ENCODE peak calls at places on chromosomes 3 and 15, in eight cellular contexts. H, B, J, A, P, I, T and U are unnamed samples.

GRCh38 chr3:98020412-98020811 is 14.7 kb downstream of the GABRR3 start:
- DNase-seq in J (no peak), I (no peak), A (no peak), T (no peak), H (no peak), B (no peak), P (no peak), U (no peak)

GRCh38 chr3:173529062-173529711 is 131.6 kb downstream of the NLGN1 start:
- DNase-seq in T (no peak), H (no peak), I (no peak), B (no peak), J (no peak), P (peak), A (peak), U (no peak)

GRCh38 chr15:85383470-85384148 is 3.2 kb downstream of the AKAP13 start:
- DNase-seq in J (no peak), P (no peak), I (no peak), H (no peak), A (no peak), T (peak), B (no peak), U (no peak)

GRCh38 chr3:121705541-121705940 is 44.0 kb downstream of the GOLGB1 start:
- DNase-seq in T (no peak), I (no peak), A (no peak), H (no peak), J (no peak), P (no peak), B (no peak), U (no peak)

GRCh38 chr3:57078366-57079220 is 18.1 kb downstream of the SPATA12 start:
- DNase-seq in A (peak), I (peak), P (peak), T (no peak), H (peak), J (no peak), B (no peak), U (peak)

GRCh38 chr3:50396502-50396901 is 37.2 kb upstream of the TMEM115 start:
- DNase-seq in P (peak), J (no peak), H (no peak), B (no peak), I (no peak), T (no peak), A (no peak), U (no peak)

GRCh38 chr3:161310649-161311423 is 60.5 kb downstream of the SPTSSB start:
- DNase-seq in H (no peak), T (peak), A (no peak), P (no peak), I (no peak), J (no peak), B (no peak), U (no peak)

GRCh38 chr15:31781261-31781660 is 249.1 kb upstream of the CHRNA7 start:
- DNase-seq in T (no peak), P (no peak), H (no peak), J (no peak), I (no peak), B (no peak), A (no peak), U (no peak)

GRCh38 chr15:50997371-50998051 is 89.0 kb downstream of the AP4E1 start:
- DNase-seq in T (no peak), B (no peak), I (no peak), A (no peak), J (no peak), P (no peak), H (no peak), U (no peak)

GRCh38 chr3:129278970-129279906 is 568 bp downstream of the HMCES start:
- DNase-seq in T (peak), B (no peak), H (peak), A (peak), P (peak), I (no peak), J (peak), U (peak)

GRCh38 chr3:43895573-43895972 is 204.8 kb downstream of the ABHD5 start:
- DNase-seq in I (no peak), H (no peak), J (no peak), P (no peak), T (no peak), B (no peak), A (no peak), U (no peak)

GRCh38 chr15:35019401-35020327 is 31.6 kb upstream of the ZNF770 start:
- DNase-seq in T (no peak), P (no peak), H (no peak), B (no peak), I (no peak), J (no peak), A (peak), U (no peak)

GRCh38 chr15:29143293-29143692 is 126.3 kb downstream of the NSMCE3 start:
- DNase-seq in I (no peak), H (no peak), T (no peak), B (no peak), J (no peak), A (no peak), P (no peak), U (no peak)

GRCh38 chr3:4824948-4825325 is 154.3 kb upstream of the BHLHE40 start:
- DNase-seq in J (no peak), T (no peak), I (no peak), H (peak), A (peak), P (peak), B (peak), U (no peak)

GRCh38 chr15:74383695-74384565 is 16.5 kb upstream of the CYP11A1 start:
- DNase-seq in T (no peak), B (no peak), H (no peak), P (peak), I (no peak), J (no peak), A (no peak), U (no peak)

GRCh38 chr3:2713923-2714322 is 396.3 kb downstream of the IL5RA start:
- DNase-seq in B (no peak), J (no peak), T (no peak), P (no peak), H (no peak), I (no peak), A (no peak), U (no peak)

GRCh38 chr15:40960926-40961325 is 7.7 kb downstream of the CHAC1 start:
- DNase-seq in H (no peak), J (no peak), I (no peak), T (no peak), A (no peak), P (peak), B (no peak), U (no peak)

GRCh38 chr15:85581495-85581894 is 201.1 kb downstream of the AKAP13 start:
- DNase-seq in A (peak), I (peak), B (no peak), P (no peak), T (peak), J (no peak), H (no peak), U (no peak)

GRCh38 chr15:63446260-63446659 is 58.1 kb upstream of the USP3 start:
- DNase-seq in I (no peak), J (no peak), A (no peak), P (no peak), T (no peak), B (no peak), H (no peak), U (no peak)

GRCh38 chr15:60121845-60122244 is 117.7 kb downstream of the FOXB1 start:
- DNase-seq in B (no peak), I (no peak), A (no peak), P (no peak), J (no peak), H (no peak), T (no peak), U (no peak)

GRCh38 chr3:46289551-46289950 is 47.3 kb downstream of the CCR3 start:
- DNase-seq in T (no peak), P (no peak), H (no peak), I (no peak), B (no peak), J (no peak), A (no peak), U (no peak)

GRCh38 chr15:89998141-89998661 is 2.9 kb upstream of the ZNF710 start:
- DNase-seq in B (peak), I (no peak), H (peak), P (peak), T (no peak), J (no peak), A (peak), U (no peak)

GRCh38 chr3:139339219-139339906 is 4.5 kb upstream of the MRPS22 start:
- DNase-seq in I (no peak), J (no peak), P (peak), B (no peak), A (no peak), T (no peak), H (peak), U (no peak)

GRCh38 chr3:100744671-100745070 is 35.4 kb downstream of the TFG start:
- DNase-seq in B (no peak), I (no peak), H (no peak), P (no peak), J (no peak), A (no peak), T (no peak), U (no peak)

GRCh38 chr3:52047295-52047960 is 8.9 kb downstream of the DUSP7 start:
- DNase-seq in B (no peak), J (no peak), I (no peak), H (no peak), T (no peak), P (no peak), A (no peak), U (peak)

GRCh38 chr15:70198441-70199123 is 100.9 kb upstream of the TLE3 start:
- DNase-seq in H (no peak), T (no peak), I (no peak), A (no peak), J (no peak), P (no peak), B (no peak), U (no peak)

GRCh38 chr15:96336643-96337353 is 6.3 kb downstream of the NR2F2 start:
- DNase-seq in H (no peak), J (no peak), P (peak), T (no peak), B (no peak), I (no peak), A (peak), U (no peak)

GRCh38 chr3:52670621-52671521 is 14.8 kb downstream of the PBRM1 start:
- DNase-seq in B (peak), P (peak), I (no peak), H (peak), J (no peak), T (no peak), A (peak), U (no peak)

GRCh38 chr15:92638709-92639365 is 16.7 kb downstream of the FAM174B start:
- DNase-seq in J (no peak), T (no peak), A (no peak), I (no peak), H (no peak), B (no peak), P (no peak), U (no peak)

GRCh38 chr15:69813881-69814280 is 283.8 kb downstream of the TLE3 start:
- DNase-seq in J (no peak), I (no peak), A (no peak), P (peak), H (no peak), T (no peak), B (no peak), U (no peak)

GRCh38 chr3:4438296-4438695 is 28.8 kb downstream of the SUMF1 start:
- DNase-seq in P (no peak), H (no peak), B (no peak), T (no peak), J (no peak), I (no peak), A (no peak), U (no peak)

GRCh38 chr15:36883705-36884355 is 216.5 kb downstream of the MEIS2 start:
- DNase-seq in T (no peak), H (peak), A (peak), B (peak), I (peak), J (peak), P (peak), U (peak)

GRCh38 chr3:81443457-81443782 is 318.0 kb downstream of the GBE1 start:
- DNase-seq in T (no peak), I (no peak), B (no peak), H (no peak), J (no peak), P (no peak), A (no peak), U (no peak)

GRCh38 chr15:74040115-74040850 is 42.1 kb downstream of the GOLGA6A start:
- DNase-seq in T (no peak), B (peak), P (no peak), J (no peak), H (peak), A (peak), I (no peak), U (no peak)

GRCh38 chr3:42713747-42714146 is 11.1 kb upstream of the HHATL start:
- DNase-seq in I (no peak), B (no peak), T (no peak), H (no peak), P (no peak), A (no peak), J (no peak), U (no peak)

GRCh38 chr3:103644450-103644849 is 1209.6 kb downstream of the ZPLD1 start:
- DNase-seq in T (no peak), P (peak), I (no peak), H (no peak), J (no peak), A (no peak), B (no peak), U (no peak)

GRCh38 chr3:40137586-40138295 is 171.8 kb upstream of the EIF1B start:
- DNase-seq in P (no peak), A (peak), T (no peak), J (no peak), H (peak), B (peak), I (no peak), U (no peak)